ENCODE peak calls at places on chromosomes 7 and 10, in nine cellular contexts. H is left ventricle myocardium inferior; S is kidney; O is suprapubic skin; Z is body of pancreas; V is CD4-positive, CD25-positive, alpha-beta regulatory T cell; N is heart right ventricle; D is effector memory CD4-positive, alpha-beta T cell; U is PC-9. L is an unnamed sample.

GRCh38 chr7:25455649-25456251 is 227.5 kb upstream of the NPVF start:
- DNase-seq in H (no peak), S (peak; percentile 56), O (no peak), Z (no peak), V (no peak), N (no peak), D (no peak), U (no peak), L (no peak)

GRCh38 chr7:150852371-150852905 is at the start of gene AOC1:
- DNase-seq in H (no peak), S (peak; percentile 87), O (no peak), Z (no peak), V (no peak), N (no peak), D (no peak), U (peak; percentile 67), L (no peak)

GRCh38 chr10:35872666-35873065 is 230.6 kb upstream of the FZD8 start:
- DNase-seq in H (no peak), S (no peak), O (no peak), Z (no peak), V (no peak), N (no peak), D (no peak), U (no peak), L (no peak)

GRCh38 chr7:135944753-135945152 is 32.4 kb downstream of the MTPN start:
- DNase-seq in H (no peak), S (no peak), O (no peak), Z (no peak), V (no peak), N (no peak), D (no peak), U (no peak), L (no peak)

GRCh38 chr10:31768467-31768866 is 160.2 kb downstream of the ARHGAP12 start:
- DNase-seq in H (no peak), S (no peak), O (no peak), Z (no peak), V (no peak), N (no peak), D (no peak), U (no peak), L (no peak)

GRCh38 chr7:148919859-148920258 is 35.8 kb upstream of the EZH2 start:
- DNase-seq in H (no peak), S (no peak), O (no peak), Z (no peak), V (no peak), N (no peak), D (no peak), U (no peak), L (no peak)

GRCh38 chr7:12661581-12661980 is 25.9 kb upstream of the ARL4A start:
- DNase-seq in H (no peak), S (no peak), O (no peak), Z (no peak), V (no peak), N (no peak), D (no peak), U (no peak), L (no peak)

GRCh38 chr10:34194259-34194658 is 620.8 kb downstream of the PARD3 start:
- DNase-seq in H (no peak), S (no peak), O (no peak), Z (no peak), V (no peak), N (no peak), D (no peak), U (no peak), L (no peak)

GRCh38 chr7:143906895-143907294 is 4.9 kb upstream of the TCAF1 start:
- DNase-seq in H (no peak), S (no peak), O (no peak), Z (no peak), V (no peak), N (no peak), D (no peak), U (no peak), L (no peak)

GRCh38 chr10:31322647-31323046 is 3.6 kb downstream of the ZEB1 start:
- DNase-seq in H (no peak), S (no peak), O (no peak), Z (no peak), V (peak; percentile 33), N (no peak), D (no peak), U (no peak), L (no peak)

GRCh38 chr10:85557077-85557476 is 809.5 kb downstream of the GRID1 start:
- DNase-seq in H (no peak), S (no peak), O (no peak), Z (no peak), V (no peak), N (no peak), D (no peak), U (no peak), L (no peak)

GRCh38 chr10:125226823-125227222 is 66.5 kb upstream of the CTBP2 start:
- DNase-seq in H (no peak), S (no peak), O (no peak), Z (no peak), V (no peak), N (no peak), D (no peak), U (no peak), L (no peak)

GRCh38 chr10:17387861-17388503 is 66.4 kb downstream of the ST8SIA6 start:
- DNase-seq in H (no peak), S (no peak), O (no peak), Z (peak; percentile 24), V (no peak), N (no peak), D (no peak), U (peak; percentile 48), L (no peak)

GRCh38 chr10:484925-485661 is 204.4 kb downstream of the DIP2C start:
- DNase-seq in H (no peak), S (no peak), O (no peak), Z (no peak), V (peak; percentile 14), N (no peak), D (no peak), U (no peak), L (no peak)

GRCh38 chr7:68217426-68217825 is 1220.8 kb downstream of the TYW1 start:
- DNase-seq in H (no peak), S (no peak), O (no peak), Z (no peak), V (no peak), N (no peak), D (no peak), U (no peak), L (no peak)

GRCh38 chr10:122044045-122044661 is 55.2 kb downstream of the TACC2 start:
- DNase-seq in H (no peak), S (no peak), O (no peak), Z (peak; percentile 74), V (no peak), N (peak; percentile 54), D (no peak), U (peak; percentile 15), L (no peak)

GRCh38 chr10:35422236-35422635 is 85.9 kb downstream of the CCNY start:
- DNase-seq in H (no peak), S (no peak), O (no peak), Z (no peak), V (no peak), N (no peak), D (no peak), U (no peak), L (no peak)

GRCh38 chr7:78620931-78621330 is 822.4 kb downstream of the PHTF2 start:
- DNase-seq in H (no peak), S (no peak), O (no peak), Z (no peak), V (no peak), N (no peak), D (no peak), U (peak; percentile 25), L (no peak)

GRCh38 chr10:34348917-34349509 is 466.1 kb downstream of the PARD3 start:
- DNase-seq in H (no peak), S (no peak), O (no peak), Z (no peak), V (no peak), N (no peak), D (no peak), U (no peak), L (no peak)

GRCh38 chr7:98902523-98902922 is 24.2 kb downstream of the TRRAP start:
- DNase-seq in H (no peak), S (no peak), O (no peak), Z (no peak), V (no peak), N (no peak), D (no peak), U (no peak), L (no peak)

GRCh38 chr7:57437581-57437980 is 12.4 kb upstream of the ZNF716 start:
- DNase-seq in H (no peak), S (no peak), O (no peak), Z (no peak), V (no peak), N (no peak), D (no peak), U (no peak), L (no peak)

GRCh38 chr7:57438244-57438643 is 11.7 kb upstream of the ZNF716 start:
- DNase-seq in H (no peak), S (no peak), O (no peak), Z (no peak), V (no peak), N (no peak), D (no peak), U (no peak), L (no peak)

DNA sequence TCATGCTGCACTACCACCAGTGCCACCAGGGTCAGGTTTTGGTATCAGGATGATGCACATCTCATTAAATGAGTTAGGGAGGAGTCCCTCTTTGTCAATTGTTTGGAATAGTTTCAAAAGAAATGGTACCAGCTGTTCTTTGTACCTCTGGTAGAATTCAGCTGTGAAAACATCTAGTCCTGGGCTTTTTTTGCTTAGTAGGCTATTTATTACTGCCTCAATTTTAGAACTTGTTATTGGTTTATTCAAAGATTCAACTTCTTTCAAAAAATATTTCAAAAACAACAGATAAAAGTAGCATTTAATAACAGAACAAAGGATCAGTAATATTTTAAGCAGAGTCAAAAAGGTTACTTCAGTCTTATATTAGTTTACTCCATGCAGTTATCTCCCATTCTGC is 6.4 kb upstream of the ZNF716 start:
- DNase-seq in H (no peak), S (no peak), O (no peak), Z (no peak), V (no peak), N (no peak), D (no peak), U (no peak), L (no peak)
- H3K9me3 ChIP-seq in H (peaks cover 31% of the 10 kb centered on the region), S (no peaks in the 10 kb centered on the region), O (peaks cover 18% of the 10 kb centered on the region), Z (no peaks in the 10 kb centered on the region), V (peaks cover 28% of the 10 kb centered on the region), N (no peaks in the 10 kb centered on the region), D (no peaks in the 10 kb centered on the region), U (no peaks in the 10 kb centered on the region), L (no peaks in the 10 kb centered on the region)

GRCh38 chr10:130477360-130477759 is 341.2 kb downstream of the GLRX3 start:
- DNase-seq in H (no peak), S (peak; percentile 35), O (no peak), Z (no peak), V (no peak), N (no peak), D (no peak), U (no peak), L (no peak)
- H3K9me3 ChIP-seq in H (no peaks in the 10 kb centered on the region), S (no peaks in the 10 kb centered on the region), O (no peaks in the 10 kb centered on the region), Z (no peaks in the 10 kb centered on the region), V (no peaks in the 10 kb centered on the region), N (no peaks in the 10 kb centered on the region), D (no peaks in the 10 kb centered on the region), U (no peaks in the 10 kb centered on the region), L (no peaks in the 10 kb centered on the region)

GRCh38 chr7:159094030-159094740 is 50.5 kb downstream of the VIPR2 start:
- DNase-seq in H (no peak), S (no peak), O (peak; percentile 37), Z (peak; percentile 6), V (no peak), N (no peak), D (no peak), U (no peak), L (no peak)
- H3K9me3 ChIP-seq in H (no peaks in the 10 kb centered on the region), S (no peaks in the 10 kb centered on the region), O (no peaks in the 10 kb centered on the region), Z (no peaks in the 10 kb centered on the region), V (no peaks in the 10 kb centered on the region), N (no peaks in the 10 kb centered on the region), D (no peaks in the 10 kb centered on the region), U (no peaks in the 10 kb centered on the region), L (no peaks in the 10 kb centered on the region)

GRCh38 chr7:157654350-157654749 is 317.5 kb downstream of the DNAJB6 start:
- DNase-seq in H (no peak), S (no peak), O (no peak), Z (no peak), V (no peak), N (no peak), D (no peak), U (no peak), L (no peak)
- H3K9me3 ChIP-seq in H (peaks cover 7% of the 10 kb centered on the region), S (no peaks in the 10 kb centered on the region), O (no peaks in the 10 kb centered on the region), Z (no peaks in the 10 kb centered on the region), V (no peaks in the 10 kb centered on the region), N (no peaks in the 10 kb centered on the region), D (no peaks in the 10 kb centered on the region), U (no peaks in the 10 kb centered on the region), L (no peaks in the 10 kb centered on the region)

L was measured in T-helper 17 cell.